ENCODE peak calls at places on chromosomes 13 and 19, in seven cellular contexts. R is neural progenitor cell, O is fibroblast of lung, S is bronchial epithelial cell, C is left ventricle myocardium inferior, M is tibial artery, D is psoas muscle. E is an unnamed sample.

GRCh38 chr13:46183018-46183940 is 1.3 kb upstream of the LCP1 start:
- DNase-seq in R (no peak), O (no peak), S (no peak), C (no peak), M (no peak), D (no peak), E (no peak)

GRCh38 chr13:24802074-24802473 is 38.1 kb downstream of the RNF17 start:
- DNase-seq in R (no peak), O (peak), S (peak), C (no peak), M (no peak), D (no peak), E (no peak)

GRCh38 chr19:58154287-58154678 is 3.7 kb upstream of the ZNF329 start:
- DNase-seq in R (peak), O (peak), S (peak), C (peak), M (peak), D (peak), E (peak)

GRCh38 chr13:53783466-53783865 is 754.9 kb downstream of the OLFM4 start:
- DNase-seq in R (no peak), O (no peak), S (no peak), C (no peak), M (no peak), D (no peak), E (no peak)

GRCh38 chr13:109998808-109999528 is 212.6 kb upstream of the IRS2 start:
- DNase-seq in R (no peak), O (peak), S (peak), C (no peak), M (no peak), D (no peak), E (peak)

GRCh38 chr13:97338571-97338970 is 95.4 kb upstream of the RAP2A start:
- DNase-seq in R (no peak), O (no peak), S (no peak), C (no peak), M (no peak), D (peak), E (no peak)

GRCh38 chr19:49592486-49593232 is 1.7 kb downstream of the PRR12 start:
- DNase-seq in R (peak), O (no peak), S (peak), C (no peak), M (no peak), D (no peak), E (no peak)

GRCh38 chr13:61695147-61695546 is 279.5 kb upstream of the PCDH20 start:
- DNase-seq in R (no peak), O (peak), S (peak), C (no peak), M (no peak), D (no peak), E (no peak)

GRCh38 chr13:77034883-77035282 is 7.9 kb upstream of the FBXL3 start:
- DNase-seq in R (no peak), O (peak), S (peak), C (no peak), M (no peak), D (no peak), E (peak)

GRCh38 chr19:10289167-10289835 is 451 bp upstream of the ICAM5 start:
- DNase-seq in R (peak), O (peak), S (peak), C (no peak), M (no peak), D (peak), E (peak)

GRCh38 chr13:65940720-65941119 is 1289.4 kb downstream of the PCDH9 start:
- DNase-seq in R (no peak), O (no peak), S (no peak), C (peak), M (no peak), D (no peak), E (no peak)

GRCh38 chr13:29497137-29497654 is 98.3 kb downstream of the SLC7A1 start:
- DNase-seq in R (peak), O (peak), S (no peak), C (peak), M (no peak), D (peak), E (peak)

GRCh38 chr19:10510301-10510802 is 6.9 kb downstream of the S1PR5 start:
- DNase-seq in R (peak), O (no peak), S (peak), C (no peak), M (no peak), D (no peak), E (no peak)

GRCh38 chr19:55590621-55591020 is 8.7 kb downstream of the FIZ1 start:
- DNase-seq in R (peak), O (no peak), S (no peak), C (no peak), M (no peak), D (peak), E (no peak)

GRCh38 chr13:76773695-76774094 is 112.5 kb downstream of the KCTD12 start:
- DNase-seq in R (no peak), O (peak), S (no peak), C (no peak), M (no peak), D (no peak), E (no peak)

GRCh38 chr13:72293206-72293605 is 426.2 kb upstream of the DACH1 start:
- DNase-seq in R (no peak), O (no peak), S (peak), C (no peak), M (no peak), D (no peak), E (peak)

GRCh38 chr19:11478167-11479089 is 2.4 kb downstream of the ELAVL3 start:
- DNase-seq in R (no peak), O (no peak), S (no peak), C (no peak), M (no peak), D (no peak), E (no peak)

GRCh38 chr13:80873589-80873988 is 532.7 kb upstream of the SPRY2 start:
- DNase-seq in R (no peak), O (no peak), S (peak), C (no peak), M (no peak), D (no peak), E (peak)

GRCh38 chr13:60838581-60838980 is 441.6 kb downstream of the TDRD3 start:
- DNase-seq in R (no peak), O (no peak), S (peak), C (no peak), M (no peak), D (no peak), E (no peak)

GRCh38 chr13:21657538-21657937 is 13.3 kb upstream of the FGF9 start:
- DNase-seq in R (no peak), O (peak), S (peak), C (no peak), M (no peak), D (no peak), E (peak)

GRCh38 chr19:40147693-40148347 is 43.4 kb upstream of the MAP3K10 start:
- DNase-seq in R (no peak), O (peak), S (peak), C (no peak), M (peak), D (no peak), E (peak)

GRCh38 chr19:38970664-38971532 is 4.6 kb downstream of the FBXO17 start:
- DNase-seq in R (no peak), O (peak), S (no peak), C (no peak), M (no peak), D (no peak), E (peak)

GRCh38 chr13:38755792-38756191 is 68.9 kb downstream of the FREM2 start:
- DNase-seq in R (no peak), O (no peak), S (no peak), C (no peak), M (no peak), D (no peak), E (no peak)

GRCh38 chr19:15417699-15418098 is 1.1 kb downstream of the AKAP8L start:
- DNase-seq in R (no peak), O (no peak), S (peak), C (no peak), M (peak), D (peak), E (peak)

GRCh38 chr19:33373701-33374405 is at the start of gene CEBPG:
- DNase-seq in R (peak), O (peak), S (no peak), C (peak), M (peak), D (peak), E (peak)

GRCh38 chr19:2266183-2266993 is 10.2 kb upstream of the JSRP1 start:
- DNase-seq in R (no peak), O (peak), S (peak), C (peak), M (peak), D (peak), E (peak)

GRCh38 chr13:90445179-90445578 is 902.3 kb upstream of the MIR17HG start:
- DNase-seq in R (peak), O (peak), S (peak), C (no peak), M (no peak), D (no peak), E (peak)

GRCh38 chr13:43573787-43574562 is 212.8 kb downstream of the ENOX1 start:
- DNase-seq in R (no peak), O (peak), S (no peak), C (no peak), M (no peak), D (no peak), E (peak)

GRCh38 chr19:18975011-18975410 is 34.0 kb upstream of the HOMER3 start:
- DNase-seq in R (no peak), O (no peak), S (peak), C (no peak), M (no peak), D (no peak), E (no peak)

GRCh38 chr13:43988302-43988701 is 108.6 kb downstream of the LACC1 start:
- DNase-seq in R (no peak), O (no peak), S (peak), C (no peak), M (no peak), D (no peak), E (peak)

GRCh38 chr13:76992548-76993001 is 694 bp downstream of the CLN5 start:
- DNase-seq in R (peak), O (peak), S (peak), C (no peak), M (no peak), D (no peak), E (peak)

GRCh38 chr19:10817291-10818038 is 18.5 kb downstream of the TMED1 start:
- DNase-seq in R (no peak), O (peak), S (no peak), C (no peak), M (peak), D (peak), E (peak)

GRCh38 chr13:75550159-75550567 is 572 bp downstream of the UCHL3 start:
- DNase-seq in R (peak), O (peak), S (peak), C (no peak), M (no peak), D (no peak), E (peak)

GRCh38 chr13:95553614-95554385 is 1.3 kb downstream of the CLDN10 start:
- DNase-seq in R (peak), O (peak), S (peak), C (no peak), M (no peak), D (no peak), E (peak)

GRCh38 chr13:80012281-80012680 is 328.6 kb downstream of the SPRY2 start:
- DNase-seq in R (no peak), O (no peak), S (peak), C (no peak), M (no peak), D (no peak), E (peak)

DNA sequence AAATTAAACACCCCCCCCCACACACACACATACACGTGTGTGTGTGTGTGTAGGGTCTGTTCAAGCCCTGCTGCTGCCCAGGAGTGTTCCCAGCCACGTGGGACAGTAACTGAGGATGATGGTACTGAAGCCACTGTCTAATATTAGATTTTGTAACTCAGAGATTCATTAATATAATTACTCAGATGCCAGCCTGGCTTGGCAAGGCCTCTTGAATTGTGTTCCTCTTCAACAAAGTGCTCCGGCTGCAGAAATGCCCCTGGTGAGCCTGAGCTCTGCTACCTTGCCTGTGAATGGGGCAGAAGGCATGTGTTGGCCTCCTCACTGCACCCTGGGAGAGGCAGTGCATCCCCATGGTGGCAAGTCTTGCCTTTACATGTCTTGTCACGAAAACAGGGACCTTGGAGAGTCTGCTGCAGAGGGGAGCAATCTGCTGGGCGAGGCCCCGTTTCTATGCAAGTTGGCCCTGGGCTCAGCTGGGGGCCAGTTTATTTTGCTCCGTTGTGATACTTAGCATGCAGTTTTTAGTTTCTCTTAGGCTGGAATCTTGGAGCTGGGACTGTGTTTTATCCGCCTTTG is 44.0 kb downstream of the NFIX start:
- DNase-seq in R (no peak), O (no peak), S (no peak), C (no peak), M (no peak), D (no peak), E (no peak)
- H3K4me3 ChIP-seq in R (no peak), O (no peak), S (no peak), C (no peak), M (no peak), D (no peak), E (no peak)

GRCh38 chr13:42275098-42275471 is 3.1 kb downstream of the AKAP11 start:
- DNase-seq in R (no peak), O (no peak), S (no peak), C (no peak), M (no peak), D (no peak), E (no peak)
- H3K4me3 ChIP-seq in R (no peak), O (no peak), S (no peak), C (no peak), M (no peak), D (no peak), E (no peak)

GRCh38 chr19:8306235-8307054 is 1.7 kb downstream of the CD320 start:
- DNase-seq in R (no peak), O (no peak), S (no peak), C (no peak), M (peak), D (peak), E (no peak)
- H3K4me3 ChIP-seq in R (no peak), O (no peak), S (no peak), C (peak), M (no peak), D (peak), E (no peak)

GRCh38 chr13:20192470-20193141 is at the start of gene GJB2:
- DNase-seq in R (peak), O (no peak), S (no peak), C (no peak), M (no peak), D (no peak), E (no peak)

GRCh38 chr13:20191902-20192469 is 752 bp downstream of the GJB2 start:
- DNase-seq in R (peak), O (no peak), S (no peak), C (no peak), M (no peak), D (no peak), E (peak)

GRCh38 chr13:20193142-20193923 is 595 bp upstream of the GJB2 start:
- DNase-seq in R (peak), O (no peak), S (no peak), C (no peak), M (no peak), D (no peak), E (no peak)

GRCh38 chr13:20190481-20191310 is 2.0 kb downstream of the GJB2 start:
- DNase-seq in R (no peak), O (peak), S (peak), C (no peak), M (no peak), D (no peak), E (peak)

GRCh38 chr13:20191311-20191901 is 1.3 kb downstream of the GJB2 start:
- DNase-seq in R (no peak), O (no peak), S (no peak), C (no peak), M (no peak), D (no peak), E (no peak)
- H3K4me3 ChIP-seq in R (peak), O (no peak), S (peak), C (peak), M (no peak), D (peak), E (no peak)

GRCh38 chr19:51337861-51338562 is 3.9 kb downstream of the VSIG10L start:
- DNase-seq in R (no peak), O (no peak), S (no peak), C (no peak), M (no peak), D (peak), E (no peak)
- H3K4me3 ChIP-seq in R (peak), O (no peak), S (no peak), C (no peak), M (no peak), D (no peak), E (no peak)

E was measured in cardiac fibroblast.